ENCODE peak calls at places on chromosomes 2 and 18, in ten cellular contexts. One of them, this sample, is unnamed.
A peak's percentile ranks its signal among the peaks of the same experiment; 100 is the strongest.

GRCh38 chr2:36597532-36598377 is at the start of gene FEZ2:
- DNase-seq in body of pancreas: peak; percentile 72
- DNase-seq in Karpas-422: peak; percentile 95
- DNase-seq in A549: peak; percentile 78
- DNase-seq in dorsolateral prefrontal cortex: peak; percentile 64
- DNase-seq in GM23248: peak; percentile 89
- DNase-seq in CD4-positive, CD25-positive, alpha-beta regulatory T cell: peak; percentile 83
- DNase-seq in GM12878: peak; percentile 24
- DNase-seq in right cardiac atrium: peak; percentile 91
- DNase-seq in left ventricle myocardium inferior: peak; percentile 78
- DNase-seq in this sample: peak; percentile 71

GRCh38 chr2:239057533-239057932 is 209.6 kb downstream of the TWIST2 start:
- DNase-seq in body of pancreas: no peak
- DNase-seq in Karpas-422: no peak
- DNase-seq in A549: no peak
- DNase-seq in dorsolateral prefrontal cortex: no peak
- DNase-seq in GM23248: no peak
- DNase-seq in CD4-positive, CD25-positive, alpha-beta regulatory T cell: no peak
- DNase-seq in GM12878: no peak
- DNase-seq in right cardiac atrium: no peak
- DNase-seq in left ventricle myocardium inferior: no peak
- DNase-seq in this sample: no peak

GRCh38 chr18:3983351-3983969 is 471.6 kb downstream of the DLGAP1 start:
- DNase-seq in body of pancreas: no peak
- DNase-seq in Karpas-422: no peak
- DNase-seq in A549: peak; percentile 7
- DNase-seq in dorsolateral prefrontal cortex: no peak
- DNase-seq in GM23248: peak; percentile 95
- DNase-seq in CD4-positive, CD25-positive, alpha-beta regulatory T cell: no peak
- DNase-seq in GM12878: no peak
- DNase-seq in right cardiac atrium: no peak
- DNase-seq in left ventricle myocardium inferior: no peak
- DNase-seq in this sample: no peak

GRCh38 chr2:20223345-20224190 is 1.4 kb downstream of the SDC1 start:
- DNase-seq in body of pancreas: peak; percentile 45
- DNase-seq in Karpas-422: peak; percentile 80
- DNase-seq in A549: peak; percentile 87
- DNase-seq in dorsolateral prefrontal cortex: no peak
- DNase-seq in GM23248: peak; percentile 79
- DNase-seq in CD4-positive, CD25-positive, alpha-beta regulatory T cell: no peak
- DNase-seq in GM12878: no peak
- DNase-seq in right cardiac atrium: peak; percentile 73
- DNase-seq in left ventricle myocardium inferior: no peak
- DNase-seq in this sample: no peak

GRCh38 chr18:2971741-2972552 is 41.0 kb downstream of the LPIN2 start:
- DNase-seq in body of pancreas: peak; percentile 34
- DNase-seq in Karpas-422: no peak
- DNase-seq in A549: no peak
- DNase-seq in dorsolateral prefrontal cortex: no peak
- DNase-seq in GM23248: peak; percentile 75
- DNase-seq in CD4-positive, CD25-positive, alpha-beta regulatory T cell: peak; percentile 82
- DNase-seq in GM12878: peak; percentile 90
- DNase-seq in right cardiac atrium: peak; percentile 71
- DNase-seq in left ventricle myocardium inferior: peak; percentile 34
- DNase-seq in this sample: peak; percentile 51

GRCh38 chr2:222960126-222960525 is 91.9 kb upstream of the KCNE4 start:
- DNase-seq in body of pancreas: no peak
- DNase-seq in Karpas-422: no peak
- DNase-seq in A549: no peak
- DNase-seq in dorsolateral prefrontal cortex: no peak
- DNase-seq in GM23248: peak; percentile 74
- DNase-seq in CD4-positive, CD25-positive, alpha-beta regulatory T cell: no peak
- DNase-seq in GM12878: peak; percentile 34
- DNase-seq in right cardiac atrium: no peak
- DNase-seq in left ventricle myocardium inferior: no peak
- DNase-seq in this sample: no peak

GRCh38 chr2:234278556-234279286 is 218.2 kb downstream of the ARL4C start:
- DNase-seq in body of pancreas: no peak
- DNase-seq in Karpas-422: no peak
- DNase-seq in A549: no peak
- DNase-seq in dorsolateral prefrontal cortex: no peak
- DNase-seq in GM23248: no peak
- DNase-seq in CD4-positive, CD25-positive, alpha-beta regulatory T cell: peak; percentile 91
- DNase-seq in GM12878: no peak
- DNase-seq in right cardiac atrium: no peak
- DNase-seq in left ventricle myocardium inferior: no peak
- DNase-seq in this sample: peak; percentile 54

GRCh38 chr2:149598014-149598395 is 10.4 kb upstream of the MMADHC start:
- DNase-seq in body of pancreas: no peak
- DNase-seq in Karpas-422: no peak
- DNase-seq in A549: no peak
- DNase-seq in dorsolateral prefrontal cortex: no peak
- DNase-seq in GM23248: peak; percentile 57
- DNase-seq in CD4-positive, CD25-positive, alpha-beta regulatory T cell: no peak
- DNase-seq in GM12878: no peak
- DNase-seq in right cardiac atrium: peak; percentile 38
- DNase-seq in left ventricle myocardium inferior: no peak
- DNase-seq in this sample: no peak

GRCh38 chr2:105545731-105546622 is 147.1 kb upstream of the FHL2 start:
- DNase-seq in body of pancreas: peak; percentile 65
- DNase-seq in Karpas-422: peak; percentile 78
- DNase-seq in A549: peak; percentile 74
- DNase-seq in dorsolateral prefrontal cortex: peak; percentile 77
- DNase-seq in GM23248: peak; percentile 74
- DNase-seq in CD4-positive, CD25-positive, alpha-beta regulatory T cell: peak; percentile 70
- DNase-seq in GM12878: no peak
- DNase-seq in right cardiac atrium: peak; percentile 70
- DNase-seq in left ventricle myocardium inferior: peak; percentile 55
- DNase-seq in this sample: peak; percentile 69

GRCh38 chr2:48531141-48531648 is 1.2 kb downstream of the STON1 start:
- DNase-seq in body of pancreas: no peak
- DNase-seq in Karpas-422: no peak
- DNase-seq in A549: no peak
- DNase-seq in dorsolateral prefrontal cortex: peak; percentile 9
- DNase-seq in GM23248: peak; percentile 88
- DNase-seq in CD4-positive, CD25-positive, alpha-beta regulatory T cell: peak; percentile 14
- DNase-seq in GM12878: no peak
- DNase-seq in right cardiac atrium: no peak
- DNase-seq in left ventricle myocardium inferior: no peak
- DNase-seq in this sample: no peak

GRCh38 chr2:39990335-39990734 is 211.3 kb upstream of the THUMPD2 start:
- DNase-seq in body of pancreas: no peak
- DNase-seq in Karpas-422: no peak
- DNase-seq in A549: no peak
- DNase-seq in dorsolateral prefrontal cortex: no peak
- DNase-seq in GM23248: peak; percentile 56
- DNase-seq in CD4-positive, CD25-positive, alpha-beta regulatory T cell: no peak
- DNase-seq in GM12878: no peak
- DNase-seq in right cardiac atrium: no peak
- DNase-seq in left ventricle myocardium inferior: no peak
- DNase-seq in this sample: peak; percentile 13

GRCh38 chr2:152523091-152523490 is 188.1 kb downstream of the FMNL2 start:
- DNase-seq in body of pancreas: no peak
- DNase-seq in Karpas-422: no peak
- DNase-seq in A549: no peak
- DNase-seq in dorsolateral prefrontal cortex: no peak
- DNase-seq in GM23248: peak; percentile 80
- DNase-seq in CD4-positive, CD25-positive, alpha-beta regulatory T cell: no peak
- DNase-seq in GM12878: no peak
- DNase-seq in right cardiac atrium: no peak
- DNase-seq in left ventricle myocardium inferior: no peak
- DNase-seq in this sample: no peak

GRCh38 chr2:163345795-163346573 is 389.8 kb downstream of the FIGN start:
- DNase-seq in body of pancreas: no peak
- DNase-seq in Karpas-422: peak; percentile 85
- DNase-seq in A549: peak; percentile 26
- DNase-seq in dorsolateral prefrontal cortex: no peak
- DNase-seq in GM23248: peak; percentile 69
- DNase-seq in CD4-positive, CD25-positive, alpha-beta regulatory T cell: peak; percentile 23
- DNase-seq in GM12878: peak; percentile 25
- DNase-seq in right cardiac atrium: no peak
- DNase-seq in left ventricle myocardium inferior: no peak
- DNase-seq in this sample: peak; percentile 70

GRCh38 chr2:239735131-239735828 is 289.9 kb downstream of the NDUFA10 start:
- DNase-seq in body of pancreas: no peak
- DNase-seq in Karpas-422: peak; percentile 46
- DNase-seq in A549: no peak
- DNase-seq in dorsolateral prefrontal cortex: no peak
- DNase-seq in GM23248: no peak
- DNase-seq in CD4-positive, CD25-positive, alpha-beta regulatory T cell: no peak
- DNase-seq in GM12878: no peak
- DNase-seq in right cardiac atrium: peak; percentile 30
- DNase-seq in left ventricle myocardium inferior: no peak
- DNase-seq in this sample: no peak

GRCh38 chr2:150681120-150681796 is 193.8 kb upstream of the RND3 start:
- DNase-seq in body of pancreas: no peak
- DNase-seq in Karpas-422: no peak
- DNase-seq in A549: no peak
- DNase-seq in dorsolateral prefrontal cortex: no peak
- DNase-seq in GM23248: peak; percentile 87
- DNase-seq in CD4-positive, CD25-positive, alpha-beta regulatory T cell: no peak
- DNase-seq in GM12878: no peak
- DNase-seq in right cardiac atrium: no peak
- DNase-seq in left ventricle myocardium inferior: no peak
- DNase-seq in this sample: no peak

GRCh38 chr2:119760876-119761275 is 1.2 kb downstream of the PTPN4 start:
- DNase-seq in body of pancreas: no peak
- DNase-seq in Karpas-422: peak; percentile 51
- DNase-seq in A549: peak; percentile 18
- DNase-seq in dorsolateral prefrontal cortex: no peak
- DNase-seq in GM23248: peak; percentile 64
- DNase-seq in CD4-positive, CD25-positive, alpha-beta regulatory T cell: peak; percentile 23
- DNase-seq in GM12878: no peak
- DNase-seq in right cardiac atrium: no peak
- DNase-seq in left ventricle myocardium inferior: no peak
- DNase-seq in this sample: peak; percentile 23

GRCh38 chr2:105768961-105769452 is 24.3 kb downstream of the NCK2 start:
- DNase-seq in body of pancreas: no peak
- DNase-seq in Karpas-422: no peak
- DNase-seq in A549: no peak
- DNase-seq in dorsolateral prefrontal cortex: no peak
- DNase-seq in GM23248: peak; percentile 58
- DNase-seq in CD4-positive, CD25-positive, alpha-beta regulatory T cell: no peak
- DNase-seq in GM12878: no peak
- DNase-seq in right cardiac atrium: no peak
- DNase-seq in left ventricle myocardium inferior: no peak
- DNase-seq in this sample: no peak

GRCh38 chr2:43475137-43475846 is 120.5 kb downstream of the THADA start:
- DNase-seq in body of pancreas: no peak
- DNase-seq in Karpas-422: no peak
- DNase-seq in A549: no peak
- DNase-seq in dorsolateral prefrontal cortex: no peak
- DNase-seq in GM23248: no peak
- DNase-seq in CD4-positive, CD25-positive, alpha-beta regulatory T cell: no peak
- DNase-seq in GM12878: no peak
- DNase-seq in right cardiac atrium: peak; percentile 38
- DNase-seq in left ventricle myocardium inferior: no peak
- DNase-seq in this sample: no peak

GRCh38 chr2:43473767-43474166 is 122.1 kb downstream of the THADA start:
- DNase-seq in body of pancreas: no peak
- DNase-seq in Karpas-422: no peak
- DNase-seq in A549: no peak
- DNase-seq in dorsolateral prefrontal cortex: no peak
- DNase-seq in GM23248: no peak
- DNase-seq in CD4-positive, CD25-positive, alpha-beta regulatory T cell: no peak
- DNase-seq in GM12878: no peak
- DNase-seq in right cardiac atrium: peak; percentile 21
- DNase-seq in left ventricle myocardium inferior: no peak
- DNase-seq in this sample: no peak

GRCh38 chr2:43472527-43473194 is 123.2 kb downstream of the THADA start:
- DNase-seq in body of pancreas: no peak
- DNase-seq in Karpas-422: no peak
- DNase-seq in A549: no peak
- DNase-seq in dorsolateral prefrontal cortex: no peak
- DNase-seq in GM23248: no peak
- DNase-seq in CD4-positive, CD25-positive, alpha-beta regulatory T cell: no peak
- DNase-seq in GM12878: no peak
- DNase-seq in right cardiac atrium: no peak
- DNase-seq in left ventricle myocardium inferior: no peak
- DNase-seq in this sample: no peak

GRCh38 chr2:43475922-43476321 is 119.9 kb downstream of the THADA start:
- DNase-seq in body of pancreas: no peak
- DNase-seq in Karpas-422: no peak
- DNase-seq in A549: no peak
- DNase-seq in dorsolateral prefrontal cortex: no peak
- DNase-seq in GM23248: no peak
- DNase-seq in CD4-positive, CD25-positive, alpha-beta regulatory T cell: no peak
- DNase-seq in GM12878: no peak
- DNase-seq in right cardiac atrium: no peak
- DNase-seq in left ventricle myocardium inferior: no peak
- DNase-seq in this sample: no peak

GRCh38 chr2:43474273-43474672 is 121.6 kb downstream of the THADA start:
- DNase-seq in body of pancreas: no peak
- DNase-seq in Karpas-422: no peak
- DNase-seq in A549: no peak
- DNase-seq in dorsolateral prefrontal cortex: no peak
- DNase-seq in GM23248: no peak
- DNase-seq in CD4-positive, CD25-positive, alpha-beta regulatory T cell: no peak
- DNase-seq in GM12878: no peak
- DNase-seq in right cardiac atrium: no peak
- DNase-seq in left ventricle myocardium inferior: no peak
- DNase-seq in this sample: no peak
- H3K27ac ChIP-seq in body of pancreas: no peak overlapping the region
- H3K27ac ChIP-seq in Karpas-422: no peak overlapping the region
- H3K27ac ChIP-seq in A549: no peak overlapping the region
- H3K27ac ChIP-seq in dorsolateral prefrontal cortex: no peak overlapping the region
- H3K27ac ChIP-seq in GM23248: no peak overlapping the region
- H3K27ac ChIP-seq in CD4-positive, CD25-positive, alpha-beta regulatory T cell: no peak overlapping the region
- H3K27ac ChIP-seq in GM12878: no peak overlapping the region
- H3K27ac ChIP-seq in right cardiac atrium: no peak overlapping the region
- H3K27ac ChIP-seq in left ventricle myocardium inferior: no peak overlapping the region
- H3K27ac ChIP-seq in this sample: no peak overlapping the region

GRCh38 chr2:9954136-9954535 is 2.6 kb downstream of the GRHL1 start:
- DNase-seq in body of pancreas: no peak
- DNase-seq in Karpas-422: no peak
- DNase-seq in A549: no peak
- DNase-seq in dorsolateral prefrontal cortex: no peak
- DNase-seq in GM23248: no peak
- DNase-seq in CD4-positive, CD25-positive, alpha-beta regulatory T cell: no peak
- DNase-seq in GM12878: no peak
- DNase-seq in right cardiac atrium: no peak
- DNase-seq in left ventricle myocardium inferior: no peak
- DNase-seq in this sample: peak; percentile 9
- H3K4me3 ChIP-seq in body of pancreas: no peak overlapping the region
- H3K4me3 ChIP-seq in Karpas-422: no peak overlapping the region
- H3K4me3 ChIP-seq in A549: no peak overlapping the region
- H3K4me3 ChIP-seq in dorsolateral prefrontal cortex: no peak overlapping the region
- H3K4me3 ChIP-seq in GM23248: no peak overlapping the region
- H3K4me3 ChIP-seq in CD4-positive, CD25-positive, alpha-beta regulatory T cell: no peak overlapping the region
- H3K4me3 ChIP-seq in GM12878: no peak overlapping the region
- H3K4me3 ChIP-seq in right cardiac atrium: no peak overlapping the region
- H3K4me3 ChIP-seq in left ventricle myocardium inferior: no peak overlapping the region
- H3K4me3 ChIP-seq in this sample: no peak overlapping the region

GRCh38 chr2:80062298-80062697 is 242.3 kb downstream of the LRRTM1 start:
- DNase-seq in body of pancreas: no peak
- DNase-seq in Karpas-422: no peak
- DNase-seq in A549: no peak
- DNase-seq in dorsolateral prefrontal cortex: no peak
- DNase-seq in GM23248: no peak
- DNase-seq in CD4-positive, CD25-positive, alpha-beta regulatory T cell: no peak
- DNase-seq in GM12878: no peak
- DNase-seq in right cardiac atrium: no peak
- DNase-seq in left ventricle myocardium inferior: no peak
- DNase-seq in this sample: no peak
- H3K27ac ChIP-seq in body of pancreas: no peak overlapping the region
- H3K27ac ChIP-seq in Karpas-422: no peak overlapping the region
- H3K27ac ChIP-seq in A549: no peak overlapping the region
- H3K27ac ChIP-seq in dorsolateral prefrontal cortex: peak overlapping the region; percentile 47
- H3K27ac ChIP-seq in GM23248: no peak overlapping the region
- H3K27ac ChIP-seq in CD4-positive, CD25-positive, alpha-beta regulatory T cell: no peak overlapping the region
- H3K27ac ChIP-seq in GM12878: no peak overlapping the region
- H3K27ac ChIP-seq in right cardiac atrium: no peak overlapping the region
- H3K27ac ChIP-seq in left ventricle myocardium inferior: no peak overlapping the region
- H3K27ac ChIP-seq in this sample: no peak overlapping the region

GRCh38 chr2:204842731-204843490 is 297.6 kb downstream of the PARD3B start:
- DNase-seq in body of pancreas: no peak
- DNase-seq in Karpas-422: no peak
- DNase-seq in A549: peak; percentile 25
- DNase-seq in dorsolateral prefrontal cortex: no peak
- DNase-seq in GM23248: peak; percentile 97
- DNase-seq in CD4-positive, CD25-positive, alpha-beta regulatory T cell: peak; percentile 42
- DNase-seq in GM12878: no peak
- DNase-seq in right cardiac atrium: no peak
- DNase-seq in left ventricle myocardium inferior: no peak
- DNase-seq in this sample: no peak
- H3K4me3 ChIP-seq in body of pancreas: no peak overlapping the region
- H3K4me3 ChIP-seq in Karpas-422: no peak overlapping the region
- H3K4me3 ChIP-seq in A549: no peak overlapping the region
- H3K4me3 ChIP-seq in dorsolateral prefrontal cortex: no peak overlapping the region
- H3K4me3 ChIP-seq in GM23248: peak overlapping the region; percentile 66
- H3K4me3 ChIP-seq in CD4-positive, CD25-positive, alpha-beta regulatory T cell: no peak overlapping the region
- H3K4me3 ChIP-seq in GM12878: no peak overlapping the region
- H3K4me3 ChIP-seq in right cardiac atrium: no peak overlapping the region
- H3K4me3 ChIP-seq in left ventricle myocardium inferior: no peak overlapping the region
- H3K4me3 ChIP-seq in this sample: no peak overlapping the region